ENCODE peak calls at places on chromosome 12, in five cellular contexts. One of them, this sample, is unnamed.

GRCh38 chr12:122949816-122950215 is 16.4 kb downstream of the ABCB9 start:
- DNase-seq in GM12878: no peak
- DNase-seq in HepG2: no peak
- DNase-seq in K562: no peak
- DNase-seq in H1: no peak
- DNase-seq in this sample: no peak

GRCh38 chr12:50110127-50110761 is 1.8 kb upstream of the COX14 start:
- DNase-seq in GM12878: peak
- DNase-seq in HepG2: peak
- DNase-seq in K562: peak
- DNase-seq in H1: peak
- DNase-seq in this sample: no peak

GRCh38 chr12:27331299-27331926 is 1.2 kb upstream of the BMAL2 start:
- DNase-seq in GM12878: peak
- DNase-seq in HepG2: peak
- DNase-seq in K562: peak
- DNase-seq in H1: no peak
- DNase-seq in this sample: peak

GRCh38 chr12:88242161-88242925 is 100.2 kb downstream of the TMTC3 start:
- DNase-seq in GM12878: no peak
- DNase-seq in HepG2: no peak
- DNase-seq in K562: no peak
- DNase-seq in H1: no peak
- DNase-seq in this sample: peak

GRCh38 chr12:65100140-65100539 is 21.0 kb downstream of the WIF1 start:
- DNase-seq in GM12878: no peak
- DNase-seq in HepG2: peak
- DNase-seq in K562: no peak
- DNase-seq in H1: no peak
- DNase-seq in this sample: no peak

GRCh38 chr12:26831959-26832816 is 806 bp downstream of the ITPR2 start:
- DNase-seq in GM12878: no peak
- DNase-seq in HepG2: peak
- DNase-seq in K562: peak
- DNase-seq in H1: peak
- DNase-seq in this sample: peak

GRCh38 chr12:95440401-95440800 is 33.6 kb upstream of the METAP2 start:
- DNase-seq in GM12878: no peak
- DNase-seq in HepG2: no peak
- DNase-seq in K562: no peak
- DNase-seq in H1: no peak
- DNase-seq in this sample: no peak

GRCh38 chr12:52139579-52140062 is 52.2 kb downstream of the KRT80 start:
- DNase-seq in GM12878: no peak
- DNase-seq in HepG2: no peak
- DNase-seq in K562: peak
- DNase-seq in H1: peak
- DNase-seq in this sample: no peak

GRCh38 chr12:89690925-89691324 is 17.7 kb downstream of the ATP2B1 start:
- DNase-seq in GM12878: no peak
- DNase-seq in HepG2: no peak
- DNase-seq in K562: no peak
- DNase-seq in H1: no peak
- DNase-seq in this sample: no peak

GRCh38 chr12:11959117-11959823 is 111.5 kb upstream of the BCL2L14 start:
- DNase-seq in GM12878: no peak
- DNase-seq in HepG2: peak
- DNase-seq in K562: no peak
- DNase-seq in H1: peak
- DNase-seq in this sample: no peak

GRCh38 chr12:97465012-97465345 is 2.4 kb downstream of the RMST start:
- DNase-seq in GM12878: no peak
- DNase-seq in HepG2: no peak
- DNase-seq in K562: no peak
- DNase-seq in H1: peak
- DNase-seq in this sample: no peak

GRCh38 chr12:111748867-111749266 is 17.9 kb upstream of the ALDH2 start:
- DNase-seq in GM12878: no peak
- DNase-seq in HepG2: no peak
- DNase-seq in K562: no peak
- DNase-seq in H1: no peak
- DNase-seq in this sample: no peak

GRCh38 chr12:112506513-112507166 is 87.9 kb downstream of the PTPN11 start:
- DNase-seq in GM12878: no peak
- DNase-seq in HepG2: no peak
- DNase-seq in K562: no peak
- DNase-seq in H1: no peak
- DNase-seq in this sample: no peak

GRCh38 chr12:69688496-69689427 is 10.3 kb downstream of the BEST3 start:
- DNase-seq in GM12878: no peak
- DNase-seq in HepG2: peak
- DNase-seq in K562: peak
- DNase-seq in H1: peak
- DNase-seq in this sample: peak

GRCh38 chr12:43338848-43339526 is 213.0 kb downstream of the ADAMTS20 start:
- DNase-seq in GM12878: peak
- DNase-seq in HepG2: peak
- DNase-seq in K562: no peak
- DNase-seq in H1: no peak
- DNase-seq in this sample: peak

GRCh38 chr12:211639-212382 is 2.1 kb downstream of the SLC6A12 start:
- DNase-seq in GM12878: no peak
- DNase-seq in HepG2: no peak
- DNase-seq in K562: no peak
- DNase-seq in H1: no peak
- DNase-seq in this sample: no peak

GRCh38 chr12:124020398-124021024 is 47.5 kb downstream of the ZNF664 start:
- DNase-seq in GM12878: no peak
- DNase-seq in HepG2: no peak
- DNase-seq in K562: no peak
- DNase-seq in H1: no peak
- DNase-seq in this sample: no peak

GRCh38 chr12:70365648-70366518 is at the start of gene KCNMB4:
- DNase-seq in GM12878: peak
- DNase-seq in HepG2: peak
- DNase-seq in K562: peak
- DNase-seq in H1: peak
- DNase-seq in this sample: no peak

GRCh38 chr12:63423839-63424238 is 244.5 kb downstream of the DPY19L2 start:
- DNase-seq in GM12878: no peak
- DNase-seq in HepG2: no peak
- DNase-seq in K562: no peak
- DNase-seq in H1: no peak
- DNase-seq in this sample: no peak

GRCh38 chr12:104710940-104711725 is 247.0 kb downstream of the SLC41A2 start:
- DNase-seq in GM12878: no peak
- DNase-seq in HepG2: no peak
- DNase-seq in K562: no peak
- DNase-seq in H1: no peak
- DNase-seq in this sample: no peak

DNA sequence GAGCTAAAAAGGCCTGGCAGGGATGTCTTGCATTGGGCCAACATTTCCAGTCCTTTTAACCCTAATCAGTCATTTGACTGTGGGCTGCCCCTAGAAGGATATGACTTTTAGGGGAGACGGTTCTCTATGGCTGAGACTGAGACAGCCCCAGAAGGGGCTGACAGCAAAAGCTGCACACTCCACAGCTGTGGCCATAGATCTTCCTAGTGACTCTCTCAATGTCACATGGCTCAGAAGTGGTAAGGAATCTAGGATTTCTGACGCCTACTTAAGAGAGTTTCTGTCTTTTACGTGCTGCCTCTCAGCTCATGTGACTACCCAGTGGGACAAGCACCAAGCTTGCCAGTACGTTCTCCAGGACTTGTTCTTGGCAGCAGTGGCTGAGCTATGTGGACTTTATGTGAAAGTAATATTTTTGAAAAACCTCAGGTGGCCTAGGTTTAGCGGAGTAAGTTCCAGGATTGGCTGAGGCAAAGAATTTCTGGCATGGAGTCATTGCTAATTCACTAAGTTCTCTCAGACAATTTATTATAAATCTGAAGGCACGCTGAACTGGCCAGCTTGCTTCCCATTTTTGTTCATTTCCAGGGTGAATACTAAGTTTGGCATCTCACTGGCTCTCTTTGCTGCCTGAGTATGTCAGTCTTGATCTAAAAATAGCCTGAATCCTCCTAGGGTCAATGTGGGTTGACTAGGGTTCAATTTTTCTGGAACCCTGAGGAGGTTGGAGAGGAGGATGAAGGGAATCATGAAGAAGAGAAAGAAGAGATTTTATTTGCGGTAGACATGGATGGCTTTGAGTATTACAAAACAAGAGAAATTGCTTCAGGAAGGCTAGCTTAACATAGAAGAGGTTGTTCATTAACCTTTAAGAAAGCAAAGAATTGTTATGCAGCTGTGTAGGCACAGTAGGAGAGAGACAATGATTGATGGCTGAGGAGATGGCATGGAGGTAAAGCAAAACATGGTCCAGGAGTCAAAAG is 271.8 kb downstream of the AEBP2 start:
- DNase-seq in GM12878: no peak
- DNase-seq in HepG2: peak
- DNase-seq in K562: no peak
- DNase-seq in H1: no peak
- DNase-seq in this sample: no peak
- H3K27ac ChIP-seq in GM12878: no peak
- H3K27ac ChIP-seq in HepG2: no peak
- H3K27ac ChIP-seq in K562: no peak
- H3K27ac ChIP-seq in H1: no peak
- H3K27ac ChIP-seq in this sample: no peak

GRCh38 chr12:109625131-109625559 is 51.6 kb downstream of the MVK start:
- DNase-seq in GM12878: no peak
- DNase-seq in HepG2: no peak
- DNase-seq in K562: peak
- DNase-seq in H1: no peak
- DNase-seq in this sample: peak
- TF ChIP-seq SRF in GM12878: no peak
- TF ChIP-seq SRF in HepG2: no peak
- TF ChIP-seq SRF in K562: no peak
- TF ChIP-seq SRF in H1: no peak
- TF ChIP-seq SRF in this sample: no peak

GRCh38 chr12:6553051-6553868 is 2.6 kb downstream of the IFFO1 start:
- DNase-seq in GM12878: no peak
- DNase-seq in HepG2: no peak
- DNase-seq in K562: no peak
- DNase-seq in H1: no peak
- DNase-seq in this sample: no peak

GRCh38 chr12:6552140-6552551 is 3.7 kb downstream of the IFFO1 start:
- DNase-seq in GM12878: no peak
- DNase-seq in HepG2: no peak
- DNase-seq in K562: no peak
- DNase-seq in H1: no peak
- DNase-seq in this sample: no peak

GRCh38 chr12:6554990-6555691 is 701 bp downstream of the IFFO1 start:
- DNase-seq in GM12878: no peak
- DNase-seq in HepG2: no peak
- DNase-seq in K562: no peak
- DNase-seq in H1: no peak
- DNase-seq in this sample: no peak

GRCh38 chr12:6556857-6557256 is 1.0 kb upstream of the IFFO1 start:
- DNase-seq in GM12878: no peak
- DNase-seq in HepG2: no peak
- DNase-seq in K562: no peak
- DNase-seq in H1: no peak
- DNase-seq in this sample: no peak

DNA sequence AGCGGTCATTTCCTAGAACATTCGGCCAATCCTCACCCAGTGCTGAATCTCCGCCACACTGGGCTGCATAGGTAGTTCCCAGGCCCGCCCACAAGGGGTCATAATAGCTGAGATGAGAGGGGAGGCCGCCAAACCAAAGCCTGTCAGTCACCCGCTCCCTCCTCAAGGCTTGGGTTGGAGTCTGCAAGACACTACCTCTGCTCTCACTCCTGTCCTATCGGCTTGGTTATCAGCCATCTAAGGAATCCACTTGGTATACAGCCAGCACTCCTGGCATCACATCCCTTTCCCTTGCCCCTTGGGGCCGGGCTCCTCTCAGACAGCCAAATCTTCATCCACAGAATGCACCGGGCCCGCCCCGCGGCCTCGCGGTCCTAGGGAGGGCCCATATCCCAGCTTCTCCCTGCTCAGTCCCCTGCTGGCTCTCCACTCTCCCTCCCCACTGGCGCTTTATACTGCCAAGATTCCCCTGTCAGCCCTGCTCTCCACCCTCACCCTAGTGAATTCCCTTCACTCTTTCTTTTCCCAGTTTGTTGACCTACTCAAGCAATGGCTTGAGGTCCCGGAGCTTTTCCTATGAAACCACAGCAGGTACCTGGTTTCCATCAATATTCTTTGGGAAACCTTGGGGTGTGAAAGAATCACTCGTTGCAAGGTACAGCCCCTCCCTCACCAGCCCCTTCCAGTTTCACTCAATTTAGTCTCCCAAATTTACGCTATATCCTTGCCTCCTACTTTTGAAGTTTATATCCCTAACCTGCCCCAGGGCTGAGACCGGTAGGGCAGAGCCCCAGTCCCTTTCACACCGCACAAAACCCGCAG is 1.5 kb downstream of the IFFO1 start:
- DNase-seq in GM12878: no peak
- DNase-seq in HepG2: peak
- DNase-seq in K562: peak
- DNase-seq in H1: peak
- DNase-seq in this sample: peak
- H3K4me3 ChIP-seq in GM12878: peak
- H3K4me3 ChIP-seq in HepG2: peak
- H3K4me3 ChIP-seq in K562: no peak
- H3K4me3 ChIP-seq in H1: peak
- H3K4me3 ChIP-seq in this sample: no peak

DNA sequence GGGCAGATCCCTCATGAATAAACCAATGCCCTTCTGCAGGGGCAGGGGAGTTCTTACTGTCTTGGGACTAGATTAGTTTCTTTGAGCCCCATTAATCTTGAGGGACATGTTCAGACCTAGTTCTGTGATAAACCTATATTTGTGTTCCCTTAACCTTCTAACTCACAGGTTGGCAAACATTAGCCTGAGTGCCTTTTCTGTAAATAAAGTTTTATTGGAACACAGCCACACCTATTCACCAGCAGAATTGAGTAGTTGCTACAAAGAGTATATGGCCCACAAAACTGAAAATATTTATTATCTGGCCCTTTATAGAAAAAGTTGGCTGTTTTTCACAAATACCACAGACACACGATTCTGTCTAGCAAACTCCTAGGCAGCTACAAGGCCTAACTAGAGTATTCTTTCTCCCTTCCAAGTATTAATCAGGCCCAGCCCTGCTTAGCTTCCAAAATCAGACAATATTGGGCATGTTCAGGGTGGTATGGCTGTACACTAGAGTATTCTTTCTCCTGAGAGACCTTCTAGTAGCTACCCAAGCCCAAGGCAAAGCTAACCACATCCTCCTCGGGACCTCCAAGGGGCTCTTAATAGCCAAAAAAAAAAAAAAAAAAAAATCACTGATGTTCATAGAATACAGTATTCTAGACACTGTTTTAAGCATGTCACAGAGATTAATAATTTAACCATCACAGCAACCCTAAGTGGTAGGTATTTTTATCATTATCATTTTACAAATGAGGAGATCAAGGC is 199.3 kb upstream of the PWP1 start:
- DNase-seq in GM12878: no peak
- DNase-seq in HepG2: no peak
- DNase-seq in K562: no peak
- DNase-seq in H1: no peak
- DNase-seq in this sample: no peak
- H3K27ac ChIP-seq in GM12878: no peak
- H3K27ac ChIP-seq in HepG2: no peak
- H3K27ac ChIP-seq in K562: no peak
- H3K27ac ChIP-seq in H1: no peak
- H3K27ac ChIP-seq in this sample: no peak

This sample was measured in HCT116.